ENCODE peak calls at places on chromosome 2, in six cellular contexts. One of them, this sample, is unnamed.

GRCh38 chr2:226073496-226073895 is 674.0 kb downstream of the NYAP2 start:
- DNase-seq in iPS DF 6.9: no peak
- DNase-seq in heart left ventricle: no peak
- DNase-seq in mesendoderm: no peak
- DNase-seq in H9: no peak
- DNase-seq in dorsolateral prefrontal cortex: no peak
- DNase-seq in this sample: no peak

GRCh38 chr2:143435112-143435511 is 305.9 kb downstream of the ARHGAP15 start:
- DNase-seq in heart left ventricle: no peak
- DNase-seq in H9: no peak
- DNase-seq in mesendoderm: no peak
- DNase-seq in iPS DF 6.9: no peak
- DNase-seq in dorsolateral prefrontal cortex: no peak
- DNase-seq in this sample: no peak

GRCh38 chr2:40242315-40242714 is 209.6 kb downstream of the SLC8A1 start:
- DNase-seq in dorsolateral prefrontal cortex: no peak
- DNase-seq in heart left ventricle: no peak
- DNase-seq in H9: no peak
- DNase-seq in mesendoderm: no peak
- DNase-seq in iPS DF 6.9: no peak
- DNase-seq in this sample: no peak

GRCh38 chr2:118185210-118186109 is 97.2 kb downstream of the INSIG2 start:
- DNase-seq in H9: peak
- DNase-seq in iPS DF 6.9: no peak
- DNase-seq in heart left ventricle: peak
- DNase-seq in mesendoderm: peak
- DNase-seq in dorsolateral prefrontal cortex: peak
- DNase-seq in this sample: no peak

GRCh38 chr2:65128297-65129190 is 1.4 kb downstream of the RAB1A start:
- DNase-seq in iPS DF 6.9: no peak
- DNase-seq in H9: no peak
- DNase-seq in dorsolateral prefrontal cortex: no peak
- DNase-seq in mesendoderm: no peak
- DNase-seq in heart left ventricle: no peak
- DNase-seq in this sample: no peak

GRCh38 chr2:231674587-231675334 is 33.6 kb upstream of the PTMA start:
- DNase-seq in mesendoderm: peak
- DNase-seq in dorsolateral prefrontal cortex: peak
- DNase-seq in heart left ventricle: peak
- DNase-seq in iPS DF 6.9: no peak
- DNase-seq in H9: peak
- DNase-seq in this sample: no peak

GRCh38 chr2:160062283-160063005 is at the start of gene PLA2R1:
- DNase-seq in heart left ventricle: peak
- DNase-seq in H9: peak
- DNase-seq in mesendoderm: peak
- DNase-seq in dorsolateral prefrontal cortex: peak
- DNase-seq in iPS DF 6.9: no peak
- DNase-seq in this sample: no peak

GRCh38 chr2:238658820-238659219 is 189.1 kb upstream of the TWIST2 start:
- DNase-seq in mesendoderm: no peak
- DNase-seq in dorsolateral prefrontal cortex: no peak
- DNase-seq in iPS DF 6.9: no peak
- DNase-seq in heart left ventricle: no peak
- DNase-seq in H9: no peak
- DNase-seq in this sample: peak

GRCh38 chr2:238523158-238524110 is 96.7 kb downstream of the ASB1 start:
- DNase-seq in dorsolateral prefrontal cortex: no peak
- DNase-seq in iPS DF 6.9: no peak
- DNase-seq in heart left ventricle: peak
- DNase-seq in H9: peak
- DNase-seq in mesendoderm: peak
- DNase-seq in this sample: no peak

GRCh38 chr2:48249631-48250473 is 280.1 kb upstream of the STON1 start:
- DNase-seq in dorsolateral prefrontal cortex: peak
- DNase-seq in heart left ventricle: no peak
- DNase-seq in H9: no peak
- DNase-seq in iPS DF 6.9: no peak
- DNase-seq in mesendoderm: no peak
- DNase-seq in this sample: peak

GRCh38 chr2:222752731-222753130 is 81.3 kb downstream of the MOGAT1 start:
- DNase-seq in H9: no peak
- DNase-seq in heart left ventricle: no peak
- DNase-seq in mesendoderm: peak
- DNase-seq in dorsolateral prefrontal cortex: no peak
- DNase-seq in iPS DF 6.9: no peak
- DNase-seq in this sample: no peak

GRCh38 chr2:8658064-8658862 is 23.6 kb upstream of the ID2 start:
- DNase-seq in iPS DF 6.9: no peak
- DNase-seq in mesendoderm: no peak
- DNase-seq in dorsolateral prefrontal cortex: no peak
- DNase-seq in H9: no peak
- DNase-seq in heart left ventricle: no peak
- DNase-seq in this sample: no peak

GRCh38 chr2:224630659-224631550 is 45.7 kb upstream of the CUL3 start:
- DNase-seq in iPS DF 6.9: no peak
- DNase-seq in H9: no peak
- DNase-seq in dorsolateral prefrontal cortex: no peak
- DNase-seq in mesendoderm: peak
- DNase-seq in heart left ventricle: no peak
- DNase-seq in this sample: no peak

GRCh38 chr2:42092084-42092996 is 44.5 kb downstream of the PKDCC start:
- DNase-seq in mesendoderm: peak
- DNase-seq in iPS DF 6.9: no peak
- DNase-seq in H9: no peak
- DNase-seq in dorsolateral prefrontal cortex: no peak
- DNase-seq in heart left ventricle: no peak
- DNase-seq in this sample: no peak

GRCh38 chr2:42098571-42099430 is 51.0 kb downstream of the PKDCC start:
- DNase-seq in mesendoderm: no peak
- DNase-seq in H9: no peak
- DNase-seq in heart left ventricle: peak
- DNase-seq in dorsolateral prefrontal cortex: no peak
- DNase-seq in iPS DF 6.9: no peak
- DNase-seq in this sample: no peak

GRCh38 chr2:42094114-42094513 is 46.3 kb downstream of the PKDCC start:
- DNase-seq in mesendoderm: no peak
- DNase-seq in dorsolateral prefrontal cortex: no peak
- DNase-seq in H9: no peak
- DNase-seq in heart left ventricle: no peak
- DNase-seq in iPS DF 6.9: no peak
- DNase-seq in this sample: no peak

GRCh38 chr2:42096869-42097591 is 49.2 kb downstream of the PKDCC start:
- DNase-seq in iPS DF 6.9: no peak
- DNase-seq in H9: no peak
- DNase-seq in dorsolateral prefrontal cortex: no peak
- DNase-seq in heart left ventricle: no peak
- DNase-seq in mesendoderm: no peak
- DNase-seq in this sample: no peak

DNA sequence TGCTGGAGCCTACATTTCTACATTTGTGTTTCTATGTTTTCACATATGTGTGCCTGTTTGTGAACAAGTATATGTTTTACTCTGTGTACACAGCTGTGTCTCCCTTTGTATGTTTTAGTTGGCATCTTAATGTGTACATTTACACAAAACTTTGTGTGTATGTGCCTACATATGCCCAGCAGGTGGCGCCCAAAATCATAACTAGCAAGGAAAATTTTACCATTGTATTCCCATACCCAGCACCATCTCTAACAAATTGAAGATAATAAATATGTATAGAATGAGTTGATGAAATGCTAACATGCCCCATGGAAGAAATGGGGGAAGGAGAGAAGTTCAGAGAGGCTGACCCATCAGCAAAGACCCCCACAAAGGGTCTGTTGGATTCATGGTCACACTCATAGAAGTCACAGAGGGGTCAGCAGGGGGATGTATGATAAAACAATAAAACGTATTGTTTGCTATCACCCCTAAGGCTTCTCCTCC is 48.1 kb downstream of the PKDCC start:
- DNase-seq in iPS DF 6.9: no peak
- DNase-seq in mesendoderm: peak
- DNase-seq in dorsolateral prefrontal cortex: peak
- DNase-seq in heart left ventricle: peak
- DNase-seq in H9: no peak
- DNase-seq in this sample: no peak
- H3K27ac ChIP-seq in iPS DF 6.9: no peak
- H3K27ac ChIP-seq in mesendoderm: no peak
- H3K27ac ChIP-seq in dorsolateral prefrontal cortex: no peak
- H3K27ac ChIP-seq in heart left ventricle: no peak
- H3K27ac ChIP-seq in H9: no peak
- H3K27ac ChIP-seq in this sample: no peak

GRCh38 chr2:16039055-16039454 is 98.7 kb downstream of the MYCN start:
- DNase-seq in heart left ventricle: no peak
- DNase-seq in iPS DF 6.9: no peak
- DNase-seq in H9: no peak
- DNase-seq in mesendoderm: no peak
- DNase-seq in dorsolateral prefrontal cortex: no peak
- DNase-seq in this sample: no peak

GRCh38 chr2:16041466-16041810 is 101.1 kb downstream of the MYCN start:
- DNase-seq in iPS DF 6.9: no peak
- DNase-seq in mesendoderm: no peak
- DNase-seq in H9: no peak
- DNase-seq in heart left ventricle: no peak
- DNase-seq in dorsolateral prefrontal cortex: no peak
- DNase-seq in this sample: no peak

GRCh38 chr2:16038586-16038985 is 98.2 kb downstream of the MYCN start:
- DNase-seq in H9: no peak
- DNase-seq in heart left ventricle: no peak
- DNase-seq in dorsolateral prefrontal cortex: no peak
- DNase-seq in iPS DF 6.9: no peak
- DNase-seq in mesendoderm: no peak
- DNase-seq in this sample: no peak

GRCh38 chr2:16037808-16038457 is 97.6 kb downstream of the MYCN start:
- DNase-seq in iPS DF 6.9: no peak
- DNase-seq in heart left ventricle: no peak
- DNase-seq in H9: no peak
- DNase-seq in dorsolateral prefrontal cortex: no peak
- DNase-seq in mesendoderm: no peak
- DNase-seq in this sample: no peak

GRCh38 chr2:16039823-16040222 is 99.5 kb downstream of the MYCN start:
- DNase-seq in iPS DF 6.9: no peak
- DNase-seq in heart left ventricle: no peak
- DNase-seq in dorsolateral prefrontal cortex: no peak
- DNase-seq in H9: no peak
- DNase-seq in mesendoderm: no peak
- DNase-seq in this sample: no peak
- H3K27ac ChIP-seq in iPS DF 6.9: no peak
- H3K27ac ChIP-seq in heart left ventricle: no peak
- H3K27ac ChIP-seq in dorsolateral prefrontal cortex: no peak
- H3K27ac ChIP-seq in H9: no peak
- H3K27ac ChIP-seq in mesendoderm: no peak
- H3K27ac ChIP-seq in this sample: no peak

GRCh38 chr2:42169869-42170465 is 814 bp downstream of the EML4 start:
- DNase-seq in mesendoderm: no peak
- DNase-seq in iPS DF 6.9: no peak
- DNase-seq in H9: no peak
- DNase-seq in dorsolateral prefrontal cortex: no peak
- DNase-seq in heart left ventricle: no peak
- DNase-seq in this sample: no peak

GRCh38 chr2:42170619-42171395 is 1.7 kb downstream of the EML4 start:
- DNase-seq in H9: no peak
- DNase-seq in iPS DF 6.9: no peak
- DNase-seq in dorsolateral prefrontal cortex: no peak
- DNase-seq in mesendoderm: no peak
- DNase-seq in heart left ventricle: no peak
- DNase-seq in this sample: no peak

GRCh38 chr2:42167458-42167857 is 1.7 kb upstream of the EML4 start:
- DNase-seq in dorsolateral prefrontal cortex: no peak
- DNase-seq in heart left ventricle: no peak
- DNase-seq in mesendoderm: no peak
- DNase-seq in iPS DF 6.9: no peak
- DNase-seq in H9: no peak
- DNase-seq in this sample: no peak

GRCh38 chr2:42169100-42169868 is at the start of gene EML4:
- DNase-seq in H9: peak
- DNase-seq in iPS DF 6.9: peak
- DNase-seq in dorsolateral prefrontal cortex: peak
- DNase-seq in mesendoderm: peak
- DNase-seq in heart left ventricle: peak
- DNase-seq in this sample: peak

GRCh38 chr2:42168459-42169099 is 574 bp upstream of the EML4 start:
- DNase-seq in dorsolateral prefrontal cortex: no peak
- DNase-seq in H9: no peak
- DNase-seq in iPS DF 6.9: no peak
- DNase-seq in heart left ventricle: no peak
- DNase-seq in mesendoderm: no peak
- DNase-seq in this sample: no peak
- H3K27ac ChIP-seq in dorsolateral prefrontal cortex: peak
- H3K27ac ChIP-seq in H9: no peak
- H3K27ac ChIP-seq in iPS DF 6.9: no peak
- H3K27ac ChIP-seq in heart left ventricle: peak
- H3K27ac ChIP-seq in mesendoderm: no peak
- H3K27ac ChIP-seq in this sample: peak

DNA sequence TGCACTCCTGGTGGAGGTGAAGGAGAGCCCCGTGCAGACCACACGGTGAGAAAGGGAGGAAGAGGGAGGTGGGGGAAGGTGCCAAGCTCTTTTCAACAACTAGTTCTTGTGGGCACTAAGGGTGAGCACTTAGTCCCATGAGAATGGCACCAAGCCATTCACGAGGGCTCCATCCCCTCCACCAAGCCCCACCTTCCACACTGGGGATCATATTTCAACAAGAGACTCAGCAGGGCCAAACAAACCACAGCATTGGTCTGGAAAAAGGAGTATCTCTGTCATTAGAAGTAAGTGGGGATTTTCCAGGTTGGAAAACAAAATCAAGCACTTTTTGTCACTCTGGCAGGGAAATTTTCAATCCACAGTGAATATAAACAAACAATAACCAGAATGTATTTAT is 38.4 kb downstream of the ZAP70 start:
- DNase-seq in mesendoderm: peak
- DNase-seq in iPS DF 6.9: no peak
- DNase-seq in heart left ventricle: peak
- DNase-seq in dorsolateral prefrontal cortex: no peak
- DNase-seq in H9: no peak
- DNase-seq in this sample: no peak
- H3K27ac ChIP-seq in mesendoderm: no peak
- H3K27ac ChIP-seq in iPS DF 6.9: no peak
- H3K27ac ChIP-seq in heart left ventricle: no peak
- H3K27ac ChIP-seq in dorsolateral prefrontal cortex: no peak
- H3K27ac ChIP-seq in H9: no peak
- H3K27ac ChIP-seq in this sample: no peak

This sample was measured in esophagus muscularis mucosa.